ENCODE peak calls at places on chromosomes 11 and 22, in nine cellular contexts. L is stomach; G is activated T-cell treated with anti-CD3 and anti-CD28 coated beads, Interleukin-2, amount 50 U/mL, for 48 hours; A is NCI-H2029; S is HFF-Myc; X is NCI-H510A; M is right cardiac atrium; Y is putamen; J is Panc1. F is an unnamed sample.

GRCh38 chr22:40153186-40153585 is 24.5 kb upstream of the TNRC6B start:
- DNase-seq in L (no peak), G (no peak), A (no peak), S (no peak), X (no peak), M (no peak), Y (no peak), J (no peak), F (no peak)

GRCh38 chr11:87926250-87926970 is 248.8 kb downstream of the RAB38 start:
- DNase-seq in L (no peak), G (no peak), A (no peak), S (peak; percentile 44), X (no peak), M (no peak), Y (no peak), J (peak; percentile 66), F (peak; percentile 2)

GRCh38 chr11:116553482-116553881 is 219.3 kb downstream of the BUD13 start:
- DNase-seq in L (no peak), G (no peak), A (no peak), S (no peak), X (no peak), M (no peak), Y (no peak), J (no peak), F (no peak)

GRCh38 chr11:62889484-62890437 is 9.1 kb downstream of the SLC3A2 start:
- DNase-seq in L (no peak), G (peak; percentile 52), A (no peak), S (no peak), X (no peak), M (no peak), Y (no peak), J (peak; percentile 57), F (peak; percentile 60)

GRCh38 chr11:110373061-110373702 is 56.6 kb upstream of the FDX1 start:
- DNase-seq in L (no peak), G (peak; percentile 54), A (no peak), S (no peak), X (no peak), M (no peak), Y (no peak), J (no peak), F (no peak)

GRCh38 chr11:122108192-122108799 is 7.7 kb downstream of the BLID start:
- DNase-seq in L (no peak), G (peak; percentile 21), A (no peak), S (no peak), X (no peak), M (no peak), Y (peak; percentile 68), J (no peak), F (no peak)

GRCh38 chr22:33082221-33082620 is 24.0 kb upstream of the SYN3 start:
- DNase-seq in L (no peak), G (no peak), A (no peak), S (no peak), X (no peak), M (no peak), Y (no peak), J (no peak), F (no peak)

GRCh38 chr22:42357634-42358296 is 74.4 kb downstream of the NFAM1 start:
- DNase-seq in L (peak; percentile 87), G (no peak), A (no peak), S (no peak), X (no peak), M (no peak), Y (no peak), J (no peak), F (no peak)

GRCh38 chr11:9568854-9569587 is 4.4 kb upstream of the WEE1 start:
- DNase-seq in L (peak; percentile 83), G (no peak), A (peak; percentile 82), S (peak; percentile 87), X (no peak), M (peak; percentile 67), Y (no peak), J (no peak), F (peak; percentile 96)

GRCh38 chr11:35725880-35726279 is 63.3 kb downstream of the TRIM44 start:
- DNase-seq in L (no peak), G (no peak), A (peak; percentile 25), S (peak; percentile 58), X (no peak), M (no peak), Y (no peak), J (no peak), F (no peak)

GRCh38 chr11:8765294-8765693 is 82.7 kb downstream of the RPL27A start:
- DNase-seq in L (no peak), G (no peak), A (no peak), S (no peak), X (no peak), M (no peak), Y (no peak), J (no peak), F (no peak)

GRCh38 chr22:42754658-42755057 is 34.0 kb upstream of the A4GALT start:
- DNase-seq in L (peak; percentile 80), G (no peak), A (no peak), S (no peak), X (no peak), M (peak; percentile 44), Y (no peak), J (no peak), F (peak; percentile 81)

GRCh38 chr11:105609341-105609781 is 512 bp upstream of the GRIA4 start:
- DNase-seq in L (no peak), G (peak; percentile 24), A (no peak), S (no peak), X (peak; percentile 43), M (no peak), Y (peak; percentile 31), J (no peak), F (peak; percentile 69)

GRCh38 chr22:41526802-41527799 is 17.2 kb downstream of the POLR3H start:
- DNase-seq in L (peak; percentile 65), G (peak; percentile 81), A (no peak), S (no peak), X (no peak), M (no peak), Y (peak; percentile 60), J (no peak), F (no peak)

GRCh38 chr22:43110444-43110926 is at the start of gene BIK:
- DNase-seq in L (peak; percentile 68), G (peak; percentile 63), A (peak; percentile 33), S (no peak), X (no peak), M (no peak), Y (no peak), J (no peak), F (no peak)

GRCh38 chr22:46833228-46833627 is 70.8 kb downstream of the TBC1D22A start:
- DNase-seq in L (peak; percentile 65), G (no peak), A (no peak), S (no peak), X (no peak), M (no peak), Y (no peak), J (no peak), F (no peak)

GRCh38 chr22:37639070-37639760 is at the start of gene SH3BP1:
- DNase-seq in L (peak; percentile 59), G (peak; percentile 78), A (no peak), S (no peak), X (no peak), M (peak; percentile 58), Y (no peak), J (no peak), F (no peak)

GRCh38 chr11:123521930-123522329 is 91.9 kb downstream of the GRAMD1B start:
- DNase-seq in L (no peak), G (no peak), A (no peak), S (no peak), X (no peak), M (no peak), Y (no peak), J (no peak), F (no peak)

GRCh38 chr11:94734563-94735275 is 33.4 kb upstream of the AMOTL1 start:
- DNase-seq in L (no peak), G (no peak), A (no peak), S (no peak), X (no peak), M (no peak), Y (no peak), J (no peak), F (no peak)

GRCh38 chr11:70111269-70112016 is 33.3 kb downstream of the ANO1 start:
- DNase-seq in L (peak; percentile 39), G (no peak), A (peak; percentile 45), S (no peak), X (no peak), M (peak; percentile 75), Y (no peak), J (no peak), F (peak; percentile 49)

GRCh38 chr22:48876951-48877350 is 950.7 kb downstream of the BRD1 start:
- DNase-seq in L (no peak), G (no peak), A (no peak), S (no peak), X (no peak), M (no peak), Y (no peak), J (no peak), F (no peak)

GRCh38 chr11:66363187-66363601 is 8.4 kb downstream of the SLC29A2 start:
- DNase-seq in L (peak; percentile 34), G (no peak), A (no peak), S (no peak), X (no peak), M (no peak), Y (no peak), J (no peak), F (no peak)

GRCh38 chr22:33270596-33270995 is 212.4 kb upstream of the SYN3 start:
- DNase-seq in L (no peak), G (no peak), A (no peak), S (no peak), X (no peak), M (no peak), Y (no peak), J (no peak), F (no peak)